ENCODE peak calls at places on chromosomes 4 and X, in six cellular contexts. One of them, this sample, is unnamed.

GRCh38 chr4:38805530-38806145 is 1.0 kb upstream of the TLR1 start:
- DNase-seq in HL-60: peak; percentile 89
- DNase-seq in amniotic stem cell: no peak
- DNase-seq in T-helper 17 cell: no peak
- DNase-seq in psoas muscle: no peak
- DNase-seq in prostate gland: no peak
- DNase-seq in this sample: no peak

GRCh38 chr4:73998040-73999011 is at the start of gene CXCL5:
- DNase-seq in amniotic stem cell: no peak
- DNase-seq in HL-60: no peak
- DNase-seq in psoas muscle: peak; percentile 53
- DNase-seq in prostate gland: no peak
- DNase-seq in T-helper 17 cell: no peak
- DNase-seq in this sample: peak; percentile 61

GRCh38 chrX:55710701-55711100 is 6.8 kb upstream of the RRAGB start:
- DNase-seq in prostate gland: peak; percentile 5
- DNase-seq in psoas muscle: no peak
- DNase-seq in HL-60: no peak
- DNase-seq in T-helper 17 cell: no peak
- DNase-seq in amniotic stem cell: peak; percentile 24
- DNase-seq in this sample: no peak

GRCh38 chr4:57191523-57192034 is 81.4 kb upstream of the IGFBP7 start:
- DNase-seq in amniotic stem cell: no peak
- DNase-seq in T-helper 17 cell: no peak
- DNase-seq in HL-60: no peak
- DNase-seq in prostate gland: peak; percentile 40
- DNase-seq in psoas muscle: no peak
- DNase-seq in this sample: no peak

GRCh38 chr4:124534133-124534532 is 178.4 kb downstream of the ANKRD50 start:
- DNase-seq in prostate gland: no peak
- DNase-seq in psoas muscle: no peak
- DNase-seq in amniotic stem cell: no peak
- DNase-seq in HL-60: no peak
- DNase-seq in T-helper 17 cell: no peak
- DNase-seq in this sample: no peak

GRCh38 chr4:151296227-151296626 is 19.3 kb downstream of the PRSS48 start:
- DNase-seq in T-helper 17 cell: no peak
- DNase-seq in prostate gland: no peak
- DNase-seq in psoas muscle: no peak
- DNase-seq in HL-60: no peak
- DNase-seq in amniotic stem cell: no peak
- DNase-seq in this sample: no peak

GRCh38 chr4:113157086-113157857 is 107.8 kb downstream of the ANK2 start:
- DNase-seq in amniotic stem cell: no peak
- DNase-seq in prostate gland: no peak
- DNase-seq in psoas muscle: no peak
- DNase-seq in T-helper 17 cell: no peak
- DNase-seq in HL-60: no peak
- DNase-seq in this sample: no peak

GRCh38 chrX:136431625-136432024 is 56.1 kb upstream of the BRS3 start:
- DNase-seq in prostate gland: no peak
- DNase-seq in T-helper 17 cell: no peak
- DNase-seq in psoas muscle: no peak
- DNase-seq in amniotic stem cell: no peak
- DNase-seq in HL-60: no peak
- DNase-seq in this sample: no peak

This sample was measured in right atrium auricular region.